ENCODE peak calls at places on chromosomes 1 and 21, in six cellular contexts. E is GM23338, N is MM.1S, K is fibroblast of the aortic adventitia, I is osteocyte, O is cardiac muscle cell. Z is an unnamed sample.

GRCh38 chr21:43701936-43702784 is 16.8 kb upstream of the PDXK start:
- DNase-seq in E (no peak), N (no peak), K (no peak), I (no peak), O (no peak), Z (no peak)

GRCh38 chr1:58133562-58133961 is 413.0 kb downstream of the OMA1 start:
- DNase-seq in E (no peak), N (no peak), K (no peak), I (no peak), O (no peak), Z (no peak)

GRCh38 chr1:14926818-14927555 is 226.6 kb upstream of the TMEM51 start:
- DNase-seq in E (no peak), N (no peak), K (no peak), I (no peak), O (no peak), Z (no peak)

GRCh38 chr21:29671728-29672127 is 268.1 kb downstream of the GRIK1 start:
- DNase-seq in E (peak; percentile 19), N (no peak), K (no peak), I (no peak), O (no peak), Z (no peak)

GRCh38 chr1:55781944-55782482 is 566.8 kb upstream of the USP24 start:
- DNase-seq in E (no peak), N (no peak), K (peak; percentile 94), I (no peak), O (no peak), Z (no peak)

GRCh38 chr1:29548091-29548490 is 311.8 kb downstream of the PTPRU start:
- DNase-seq in E (no peak), N (no peak), K (no peak), I (no peak), O (no peak), Z (no peak)

GRCh38 chr1:169129109-169129789 is 22.8 kb downstream of the ATP1B1 start:
- DNase-seq in E (no peak), N (no peak), K (no peak), I (no peak), O (no peak), Z (no peak)

GRCh38 chr1:224498574-224499170 is 64.1 kb upstream of the WDR26 start:
- DNase-seq in E (peak; percentile 96), N (no peak), K (no peak), I (no peak), O (no peak), Z (peak; percentile 44)

GRCh38 chr21:45992311-45993209 is 11.0 kb downstream of the COL6A1 start:
- DNase-seq in E (no peak), N (no peak), K (no peak), I (peak; percentile 83), O (no peak), Z (peak; percentile 2)

GRCh38 chr1:198747127-198747526 is 108.3 kb downstream of the PTPRC start:
- DNase-seq in E (no peak), N (no peak), K (no peak), I (no peak), O (no peak), Z (no peak)

GRCh38 chr21:29104239-29104708 is 26.2 kb upstream of the MAP3K7CL start:
- DNase-seq in E (no peak), N (no peak), K (no peak), I (no peak), O (no peak), Z (no peak)

GRCh38 chr1:12112711-12113161 is 49.6 kb downstream of the TNFRSF8 start:
- DNase-seq in E (no peak), N (no peak), K (no peak), I (no peak), O (no peak), Z (no peak)

GRCh38 chr1:102836991-102837390 is 271.3 kb downstream of the COL11A1 start:
- DNase-seq in E (no peak), N (no peak), K (no peak), I (no peak), O (no peak), Z (no peak)

GRCh38 chr1:103109291-103109920 is 1.1 kb upstream of the COL11A1 start:
- DNase-seq in E (peak; percentile 30), N (no peak), K (no peak), I (no peak), O (peak; percentile 12), Z (no peak)

GRCh38 chr1:92855236-92855635 is 23.4 kb downstream of the RPL5 start:
- DNase-seq in E (no peak), N (no peak), K (no peak), I (no peak), O (no peak), Z (no peak)

GRCh38 chr1:181383695-181384094 is 99.6 kb upstream of the CACNA1E start:
- DNase-seq in E (no peak), N (no peak), K (no peak), I (no peak), O (no peak), Z (no peak)

GRCh38 chr1:222784916-222785315 is 29.9 kb upstream of the DISP1 start:
- DNase-seq in E (no peak), N (no peak), K (no peak), I (no peak), O (no peak), Z (no peak)

GRCh38 chr1:208569181-208569580 is 325.0 kb upstream of the PLXNA2 start:
- DNase-seq in E (no peak), N (no peak), K (no peak), I (no peak), O (no peak), Z (no peak)

GRCh38 chr1:206766251-206766856 is 4.2 kb upstream of the IL19 start:
- DNase-seq in E (no peak), N (peak; percentile 83), K (peak; percentile 72), I (no peak), O (peak; percentile 33), Z (no peak)

GRCh38 chr1:110291241-110292030 is 47.7 kb upstream of the RBM15 start:
- DNase-seq in E (no peak), N (no peak), K (no peak), I (no peak), O (no peak), Z (no peak)

GRCh38 chr1:27504588-27505419 is 14.8 kb upstream of the WASF2 start:
- DNase-seq in E (peak; percentile 72), N (no peak), K (peak; percentile 57), I (peak; percentile 91), O (peak; percentile 86), Z (peak; percentile 29)

GRCh38 chr1:209527993-209528392 is 55.5 kb upstream of the CAMK1G start:
- DNase-seq in E (no peak), N (no peak), K (no peak), I (no peak), O (no peak), Z (no peak)

GRCh38 chr1:207021139-207021861 is 11.3 kb downstream of the C1orf116 start:
- DNase-seq in E (no peak), N (no peak), K (peak; percentile 63), I (no peak), O (peak; percentile 16), Z (no peak)

GRCh38 chr21:44931137-44931500 is 8.7 kb upstream of the SLX9 start:
- DNase-seq in E (peak; percentile 57), N (no peak), K (peak; percentile 64), I (no peak), O (no peak), Z (no peak)

GRCh38 chr1:46333300-46334029 is 7.1 kb upstream of the NSUN4 start:
- DNase-seq in E (peak; percentile 89), N (peak; percentile 69), K (peak; percentile 28), I (no peak), O (peak; percentile 18), Z (peak; percentile 16)
- TF ChIP-seq CTCF in E (peak; percentile 74), N (peak; percentile 43), K (peak; percentile 25), I (peak; percentile 49), O (peak; percentile 40), Z (no peak)

GRCh38 chr1:101136739-101137138 is 100.1 kb upstream of the S1PR1 start:
- DNase-seq in E (peak; percentile 50), N (peak; percentile 7), K (peak; percentile 47), I (no peak), O (peak; percentile 39), Z (no peak)
- TF ChIP-seq CTCF in E (peak; percentile 68), N (no peak), K (peak; percentile 33), I (peak; percentile 44), O (peak; percentile 25), Z (no peak)

GRCh38 chr21:34589511-34590282 is 25.2 kb downstream of the RCAN1 start:
- DNase-seq in E (no peak), N (no peak), K (no peak), I (peak; percentile 56), O (no peak), Z (no peak)
- TF ChIP-seq CTCF in E (no peak), N (no peak), K (no peak), I (no peak), O (no peak), Z (no peak)

GRCh38 chr1:244835276-244836134 is at the start of gene COX20:
- DNase-seq in E (peak; percentile 96), N (peak; percentile 95), K (peak; percentile 86), I (peak; percentile 93), O (peak; percentile 90), Z (peak; percentile 82)

GRCh38 chr1:244834596-244835275 is 722 bp upstream of the COX20 start:
- DNase-seq in E (peak; percentile 83), N (peak; percentile 94), K (peak; percentile 90), I (peak; percentile 94), O (peak; percentile 94), Z (peak; percentile 91)

GRCh38 chr1:244836598-244836997 is 1.1 kb downstream of the COX20 start:
- DNase-seq in E (no peak), N (no peak), K (peak; percentile 43), I (no peak), O (no peak), Z (no peak)

GRCh38 chr1:244836135-244836521 is 670 bp downstream of the COX20 start:
- DNase-seq in E (peak; percentile 44), N (no peak), K (peak; percentile 61), I (no peak), O (no peak), Z (peak; percentile 17)

DNA sequence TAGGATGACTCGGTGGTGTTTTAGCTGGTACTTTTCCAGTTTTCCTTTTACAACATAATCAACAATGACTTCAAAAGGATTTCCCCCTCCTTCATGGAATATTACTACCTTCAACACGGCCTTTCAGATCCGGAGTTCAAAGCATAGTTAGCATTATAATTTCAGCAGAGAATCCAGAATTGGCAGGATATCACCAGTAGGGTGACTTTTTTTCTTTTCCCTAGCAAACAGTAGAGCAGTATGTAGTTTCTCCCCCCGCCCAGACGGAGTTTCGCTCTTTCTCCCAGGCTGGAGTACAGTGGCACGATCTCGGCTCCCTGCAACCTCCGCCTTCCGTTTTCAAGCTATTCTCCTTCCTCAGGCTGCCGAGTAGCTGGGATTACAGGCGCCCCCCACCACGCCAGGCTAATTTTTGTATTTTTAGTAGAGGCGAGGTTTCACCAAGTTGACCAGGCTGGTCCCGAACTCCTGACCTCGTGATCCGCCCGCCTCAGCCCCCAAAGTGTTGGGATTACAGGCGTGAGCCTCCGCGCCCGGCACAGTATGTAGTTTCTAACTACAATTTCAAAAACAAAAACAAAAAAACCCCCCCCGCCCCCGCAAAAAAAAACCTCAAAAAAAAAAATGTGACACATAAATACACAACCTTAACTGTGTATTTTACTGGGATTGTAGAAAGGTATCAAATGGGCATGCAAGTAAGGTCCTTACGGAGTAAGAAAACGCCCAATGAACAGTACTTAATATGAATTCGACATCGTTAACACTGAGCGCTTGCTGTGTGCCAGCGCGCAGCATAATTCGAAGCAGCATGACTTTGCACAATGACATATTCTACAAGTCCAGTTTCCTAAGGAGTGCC is 1.5 kb upstream of the COX20 start:
- DNase-seq in E (peak; percentile 79), N (peak; percentile 87), K (peak; percentile 73), I (no peak), O (peak; percentile 48), Z (peak; percentile 34)
- TF ChIP-seq CTCF in E (no peak), N (peak; percentile 43), K (peak; percentile 30), I (peak; percentile 43), O (peak; percentile 26), Z (peak; percentile 20)

GRCh38 chr1:30911061-30911954 is 2.8 kb upstream of the SDC3 start:
- DNase-seq in E (peak; percentile 96), N (peak; percentile 53), K (peak; percentile 81), I (peak; percentile 92), O (peak; percentile 92), Z (peak; percentile 81)
- TF ChIP-seq CTCF in E (peak; percentile 94), N (peak; percentile 77), K (peak; percentile 89), I (peak; percentile 95), O (peak; percentile 90), Z (peak; percentile 60)

Z was measured in endothelial cell.